ENCODE peak calls at places on chromosomes 11 and 22, in seven cellular contexts. U is substantia nigra, J is AG04450, E is tibial artery, O is upper lobe of right lung, R is IMR-90, B is transverse colon. Y is an unnamed sample.

GRCh38 chr11:105432241-105432995 is 177.5 kb upstream of the GRIA4 start:
- DNase-seq in U (no peak), J (no peak), E (no peak), O (no peak), R (no peak), B (no peak), Y (no peak)

GRCh38 chr11:86335131-86335768 is 33.2 kb downstream of the HIKESHI start:
- DNase-seq in U (no peak), J (no peak), E (no peak), O (no peak), R (no peak), B (no peak), Y (no peak)

GRCh38 chr11:68077617-68078592 is 39.1 kb downstream of the TCIRG1 start:
- DNase-seq in U (no peak), J (no peak), E (no peak), O (no peak), R (peak; percentile 18), B (no peak), Y (no peak)

GRCh38 chr11:46675288-46675851 is 25.0 kb downstream of the ARHGAP1 start:
- DNase-seq in U (peak; percentile 70), J (no peak), E (peak; percentile 84), O (peak; percentile 62), R (peak; percentile 72), B (peak; percentile 68), Y (peak; percentile 74)

GRCh38 chr11:125167292-125167953 is 2.9 kb downstream of the PKNOX2 start:
- DNase-seq in U (no peak), J (no peak), E (peak; percentile 36), O (no peak), R (peak; percentile 25), B (no peak), Y (peak; percentile 42)

GRCh38 chr11:10303558-10304363 is 1.1 kb upstream of the ADM start:
- DNase-seq in U (peak; percentile 29), J (no peak), E (no peak), O (no peak), R (peak; percentile 68), B (peak; percentile 74), Y (peak; percentile 30)

GRCh38 chr11:45409587-45409986 is 123.4 kb upstream of the SYT13 start:
- DNase-seq in U (no peak), J (no peak), E (no peak), O (no peak), R (no peak), B (no peak), Y (peak; percentile 19)

GRCh38 chr11:2507212-2507901 is 62.5 kb downstream of the KCNQ1 start:
- DNase-seq in U (no peak), J (no peak), E (no peak), O (no peak), R (no peak), B (peak; percentile 4), Y (no peak)

GRCh38 chr11:14411818-14412217 is 52.8 kb upstream of the RRAS2 start:
- DNase-seq in U (no peak), J (peak; percentile 61), E (peak; percentile 74), O (no peak), R (peak; percentile 89), B (no peak), Y (peak; percentile 25)

GRCh38 chr11:115965754-115966504 is 461.7 kb upstream of the CADM1 start:
- DNase-seq in U (no peak), J (no peak), E (no peak), O (peak; percentile 74), R (peak; percentile 33), B (no peak), Y (no peak)

GRCh38 chr11:10522921-10523320 is 18.1 kb downstream of the RNF141 start:
- DNase-seq in U (no peak), J (no peak), E (no peak), O (no peak), R (no peak), B (no peak), Y (no peak)

GRCh38 chr11:130849215-130849568 is 67.1 kb downstream of the SNX19 start:
- DNase-seq in U (no peak), J (no peak), E (peak; percentile 52), O (no peak), R (peak; percentile 73), B (no peak), Y (no peak)

GRCh38 chr11:121236115-121237001 is 56.2 kb upstream of the SC5D start:
- DNase-seq in U (no peak), J (no peak), E (no peak), O (no peak), R (no peak), B (no peak), Y (no peak)

GRCh38 chr11:118398797-118399564 is 2.4 kb upstream of the ATP5MG start:
- DNase-seq in U (no peak), J (no peak), E (no peak), O (no peak), R (peak; percentile 26), B (no peak), Y (no peak)

DNA sequence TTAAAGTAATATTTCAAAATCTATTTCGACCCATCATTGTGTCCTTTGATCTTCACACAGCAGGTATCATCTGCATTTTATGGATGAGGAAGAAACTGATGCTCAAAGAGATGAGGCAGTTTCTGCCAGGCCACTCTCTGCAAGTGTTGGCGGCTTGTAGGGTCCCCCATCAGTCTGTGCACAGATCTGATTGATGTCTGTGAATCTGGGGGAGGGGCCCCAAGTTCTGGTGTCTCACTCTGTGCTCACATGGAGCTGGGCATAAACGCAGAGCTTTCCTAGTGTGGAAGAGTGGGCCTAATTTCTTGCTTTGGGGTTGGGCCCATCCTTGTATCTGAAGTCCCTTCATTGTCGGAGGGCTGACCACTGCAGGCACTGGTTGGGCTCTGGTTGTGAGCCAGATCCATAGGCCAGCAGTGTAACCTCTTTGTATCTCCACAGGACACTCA is 1.6 kb upstream of the TRMT2A start:
- DNase-seq in U (no peak), J (no peak), E (no peak), O (peak; percentile 20), R (no peak), B (no peak), Y (no peak)
- H3K27ac ChIP-seq in U (no peak overlapping the region), J (no peak overlapping the region), E (peak overlapping the region; percentile 88), O (peak overlapping the region; percentile 60), R (peak overlapping the region; percentile 65), B (no peak overlapping the region), Y (peak overlapping the region; percentile 97)

GRCh38 chr11:66541892-66542291 is 4.0 kb downstream of the ZDHHC24 start:
- DNase-seq in U (no peak), J (no peak), E (no peak), O (no peak), R (no peak), B (no peak), Y (no peak)

GRCh38 chr11:66542362-66542761 is 3.5 kb downstream of the ZDHHC24 start:
- DNase-seq in U (no peak), J (no peak), E (no peak), O (no peak), R (peak; percentile 34), B (no peak), Y (no peak)

GRCh38 chr11:66543263-66544107 is 2.4 kb downstream of the ZDHHC24 start:
- DNase-seq in U (no peak), J (no peak), E (peak; percentile 33), O (no peak), R (peak; percentile 57), B (peak; percentile 60), Y (no peak)

GRCh38 chr11:66539526-66539925 is 6.3 kb downstream of the ZDHHC24 start:
- DNase-seq in U (no peak), J (no peak), E (no peak), O (no peak), R (no peak), B (no peak), Y (no peak)
- H3K27ac ChIP-seq in U (no peak overlapping the region), J (no peak overlapping the region), E (no peak overlapping the region), O (no peak overlapping the region), R (no peak overlapping the region), B (no peak overlapping the region), Y (no peak overlapping the region)

DNA sequence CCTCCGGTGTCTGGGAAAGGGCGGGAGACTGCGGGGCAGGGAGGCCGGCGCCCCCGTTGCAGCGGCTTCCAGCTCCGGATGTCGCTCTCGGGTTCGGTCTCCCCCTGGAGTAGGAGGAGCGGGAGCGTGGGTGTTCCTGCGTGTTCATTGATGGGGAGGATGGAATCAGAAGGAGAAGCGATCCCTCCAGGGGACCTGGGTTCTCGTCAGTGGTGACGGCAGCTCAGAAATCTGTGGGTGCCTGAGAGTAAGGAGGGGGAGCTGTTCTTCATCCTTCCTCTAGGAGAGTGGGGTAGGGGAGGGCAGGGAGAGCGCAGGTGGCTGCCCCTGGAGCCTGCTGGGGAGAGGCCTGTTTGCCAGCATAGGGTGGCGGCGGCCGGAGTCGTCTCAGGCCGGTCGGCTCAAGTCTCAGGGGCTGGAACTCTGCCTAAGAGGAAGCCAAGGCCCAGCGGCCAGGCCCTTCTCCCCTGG is 1.1 kb downstream of the UBASH3B start:
- DNase-seq in U (peak; percentile 18), J (no peak), E (peak; percentile 29), O (peak; percentile 71), R (peak; percentile 56), B (peak; percentile 30), Y (no peak)
- H3K27ac ChIP-seq in U (peak overlapping the region; percentile 77), J (peak overlapping the region; percentile 65), E (peak overlapping the region; percentile 83), O (peak overlapping the region; percentile 85), R (peak overlapping the region; percentile 93), B (peak overlapping the region; percentile 94), Y (peak overlapping the region; percentile 72)

DNA sequence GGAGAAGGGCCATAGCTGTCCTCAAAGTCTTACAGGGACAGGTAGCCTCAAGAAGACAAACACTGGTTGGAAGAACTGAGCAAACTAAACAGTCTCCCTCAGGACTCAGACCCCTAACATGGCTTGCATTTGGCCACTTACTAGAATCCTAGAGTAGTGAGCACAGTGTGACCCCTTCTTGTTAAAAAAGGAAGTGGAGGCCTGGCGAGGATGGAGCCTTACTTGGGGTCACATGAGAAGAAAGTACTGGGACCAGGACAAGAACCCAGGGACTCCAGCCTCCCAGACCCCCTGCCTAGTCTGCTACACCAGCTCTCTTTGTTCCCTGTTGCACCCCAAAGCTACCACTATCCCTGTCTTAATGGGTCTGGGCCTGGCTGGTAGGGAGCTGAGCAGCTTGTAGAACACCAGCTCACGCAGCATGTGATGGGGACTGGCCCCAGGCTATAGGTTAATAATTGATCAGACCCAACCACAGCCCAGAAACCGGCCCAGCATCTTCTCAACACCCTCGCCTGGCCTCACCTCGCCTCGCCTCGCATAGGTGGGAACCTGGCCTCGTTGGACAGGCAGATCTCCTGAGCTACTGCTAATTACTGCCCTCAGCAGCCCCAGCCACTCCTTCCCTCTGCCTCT is 17.6 kb downstream of the DGAT2 start:
- DNase-seq in U (no peak), J (no peak), E (no peak), O (peak; percentile 67), R (no peak), B (peak; percentile 72), Y (no peak)
- H3K27ac ChIP-seq in U (no peak overlapping the region), J (no peak overlapping the region), E (no peak overlapping the region), O (no peak overlapping the region), R (no peak overlapping the region), B (no peak overlapping the region), Y (no peak overlapping the region)

DNA sequence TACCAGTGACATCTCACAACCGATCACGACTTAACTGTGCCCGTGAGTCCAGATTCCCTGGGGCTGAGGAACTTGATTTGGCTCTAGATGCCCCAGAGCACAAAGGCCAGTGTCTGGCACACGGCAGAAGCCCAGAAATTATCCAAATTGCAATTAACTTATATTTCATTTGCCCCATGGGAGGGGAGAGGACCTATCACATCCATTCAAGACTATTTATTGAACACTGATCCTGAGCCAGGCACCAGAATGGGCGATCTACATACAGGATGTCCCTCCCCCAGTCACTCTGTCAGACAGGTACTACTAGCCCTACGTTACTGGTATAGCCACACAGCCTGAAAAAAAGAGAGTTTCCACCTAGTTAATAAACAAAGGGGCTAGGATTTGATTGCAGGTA is 5.1 kb downstream of the DNAL4 start:
- DNase-seq in U (no peak), J (no peak), E (no peak), O (no peak), R (no peak), B (no peak), Y (no peak)
- H3K27ac ChIP-seq in U (peak overlapping the region; percentile 45), J (no peak overlapping the region), E (peak overlapping the region; percentile 79), O (peak overlapping the region; percentile 64), R (no peak overlapping the region), B (peak overlapping the region; percentile 40), Y (peak overlapping the region; percentile 73)